ENCODE peak calls at places on chromosomes 4 and X, in six cellular contexts. One of them, this sample, is unnamed.

GRCh38 chr4:5824635-5825034 is 68.3 kb downstream of the CRMP1 start:
- DNase-seq in IMR-90: peak
- DNase-seq in neuronal stem cell: no peak
- DNase-seq in trophoblast cell: peak
- DNase-seq in mesendoderm: peak
- DNase-seq in H9: no peak
- DNase-seq in this sample: peak

GRCh38 chr4:67909910-67910905 is 26.4 kb upstream of the TMPRSS11D start:
- DNase-seq in IMR-90: peak
- DNase-seq in neuronal stem cell: no peak
- DNase-seq in trophoblast cell: peak
- DNase-seq in mesendoderm: peak
- DNase-seq in H9: no peak
- DNase-seq in this sample: peak

GRCh38 chr4:61543976-61544375 is 343.9 kb downstream of the ADGRL3 start:
- DNase-seq in IMR-90: no peak
- DNase-seq in neuronal stem cell: no peak
- DNase-seq in trophoblast cell: no peak
- DNase-seq in mesendoderm: no peak
- DNase-seq in H9: no peak
- DNase-seq in this sample: no peak

GRCh38 chr4:20085156-20085555 is 166.5 kb upstream of the SLIT2 start:
- DNase-seq in IMR-90: no peak
- DNase-seq in neuronal stem cell: no peak
- DNase-seq in trophoblast cell: no peak
- DNase-seq in mesendoderm: no peak
- DNase-seq in H9: no peak
- DNase-seq in this sample: no peak

GRCh38 chr4:15202481-15202880 is 200.2 kb downstream of the CPEB2 start:
- DNase-seq in IMR-90: peak
- DNase-seq in neuronal stem cell: no peak
- DNase-seq in trophoblast cell: no peak
- DNase-seq in mesendoderm: no peak
- DNase-seq in H9: no peak
- DNase-seq in this sample: no peak

GRCh38 chr4:115082633-115083032 is 30.8 kb downstream of the NDST4 start:
- DNase-seq in IMR-90: no peak
- DNase-seq in neuronal stem cell: no peak
- DNase-seq in trophoblast cell: no peak
- DNase-seq in mesendoderm: no peak
- DNase-seq in H9: no peak
- DNase-seq in this sample: no peak

GRCh38 chrX:54397113-54397512 is 39.3 kb upstream of the WNK3 start:
- DNase-seq in IMR-90: no peak
- DNase-seq in neuronal stem cell: no peak
- DNase-seq in trophoblast cell: peak
- DNase-seq in mesendoderm: no peak
- DNase-seq in H9: no peak
- DNase-seq in this sample: no peak

GRCh38 chr4:108051343-108051742 is 61.7 kb downstream of the HADH start:
- DNase-seq in IMR-90: no peak
- DNase-seq in neuronal stem cell: no peak
- DNase-seq in trophoblast cell: no peak
- DNase-seq in mesendoderm: no peak
- DNase-seq in H9: no peak
- DNase-seq in this sample: peak

GRCh38 chr4:48570646-48571220 is 80.7 kb downstream of the ZAR1 start:
- DNase-seq in IMR-90: peak
- DNase-seq in neuronal stem cell: no peak
- DNase-seq in trophoblast cell: peak
- DNase-seq in mesendoderm: no peak
- DNase-seq in H9: no peak
- DNase-seq in this sample: peak

GRCh38 chr4:105061720-105062119 is 85.0 kb upstream of the TET2 start:
- DNase-seq in IMR-90: no peak
- DNase-seq in neuronal stem cell: no peak
- DNase-seq in trophoblast cell: peak
- DNase-seq in mesendoderm: no peak
- DNase-seq in H9: no peak
- DNase-seq in this sample: no peak

GRCh38 chrX:115972717-115973116 is 197.8 kb upstream of the AGTR2 start:
- DNase-seq in IMR-90: no peak
- DNase-seq in neuronal stem cell: no peak
- DNase-seq in trophoblast cell: no peak
- DNase-seq in mesendoderm: peak
- DNase-seq in H9: no peak
- DNase-seq in this sample: peak

GRCh38 chr4:158778065-158778711 is 9.4 kb downstream of the FNIP2 start:
- DNase-seq in IMR-90: no peak
- DNase-seq in neuronal stem cell: no peak
- DNase-seq in trophoblast cell: no peak
- DNase-seq in mesendoderm: no peak
- DNase-seq in H9: no peak
- DNase-seq in this sample: no peak

GRCh38 chr4:95219109-95219508 is 329.7 kb downstream of the UNC5C start:
- DNase-seq in IMR-90: peak
- DNase-seq in neuronal stem cell: no peak
- DNase-seq in trophoblast cell: no peak
- DNase-seq in mesendoderm: no peak
- DNase-seq in H9: no peak
- DNase-seq in this sample: no peak

GRCh38 chr4:109751852-109752251 is 22.0 kb upstream of the PLA2G12A start:
- DNase-seq in IMR-90: no peak
- DNase-seq in neuronal stem cell: no peak
- DNase-seq in trophoblast cell: no peak
- DNase-seq in mesendoderm: no peak
- DNase-seq in H9: no peak
- DNase-seq in this sample: no peak

GRCh38 chrX:50827996-50828395 is 14.0 kb upstream of the SHROOM4 start:
- DNase-seq in IMR-90: peak
- DNase-seq in neuronal stem cell: no peak
- DNase-seq in trophoblast cell: peak
- DNase-seq in mesendoderm: peak
- DNase-seq in H9: no peak
- DNase-seq in this sample: no peak

GRCh38 chr4:159003420-159004253 is 99.2 kb upstream of the RAPGEF2 start:
- DNase-seq in IMR-90: peak
- DNase-seq in neuronal stem cell: no peak
- DNase-seq in trophoblast cell: peak
- DNase-seq in mesendoderm: no peak
- DNase-seq in H9: no peak
- DNase-seq in this sample: no peak

GRCh38 chr4:185656467-185656890 is 121.2 kb upstream of the PDLIM3 start:
- DNase-seq in IMR-90: peak
- DNase-seq in neuronal stem cell: peak
- DNase-seq in trophoblast cell: peak
- DNase-seq in mesendoderm: peak
- DNase-seq in H9: peak
- DNase-seq in this sample: peak

GRCh38 chrX:138378876-138379275 is 332.6 kb downstream of the FGF13 start:
- DNase-seq in IMR-90: no peak
- DNase-seq in neuronal stem cell: no peak
- DNase-seq in trophoblast cell: no peak
- DNase-seq in mesendoderm: no peak
- DNase-seq in H9: no peak
- DNase-seq in this sample: no peak

GRCh38 chrX:118657413-118657812 is 70.0 kb upstream of the IL13RA1 start:
- DNase-seq in IMR-90: no peak
- DNase-seq in neuronal stem cell: no peak
- DNase-seq in trophoblast cell: no peak
- DNase-seq in mesendoderm: no peak
- DNase-seq in H9: no peak
- DNase-seq in this sample: no peak

GRCh38 chr4:138938371-138938699 is 77.2 kb upstream of the NOCT start:
- DNase-seq in IMR-90: peak
- DNase-seq in neuronal stem cell: peak
- DNase-seq in trophoblast cell: peak
- DNase-seq in mesendoderm: peak
- DNase-seq in H9: no peak
- DNase-seq in this sample: peak

GRCh38 chr4:163284304-163284703 is 48.1 kb downstream of the NPY1R start:
- DNase-seq in IMR-90: no peak
- DNase-seq in neuronal stem cell: no peak
- DNase-seq in trophoblast cell: no peak
- DNase-seq in mesendoderm: no peak
- DNase-seq in H9: no peak
- DNase-seq in this sample: no peak

GRCh38 chr4:153114771-153115321 is 89.4 kb upstream of the TRIM2 start:
- DNase-seq in IMR-90: peak
- DNase-seq in neuronal stem cell: no peak
- DNase-seq in trophoblast cell: peak
- DNase-seq in mesendoderm: no peak
- DNase-seq in H9: no peak
- DNase-seq in this sample: peak

GRCh38 chrX:117092641-117093040 is 629.9 kb upstream of the CT83 start:
- DNase-seq in IMR-90: no peak
- DNase-seq in neuronal stem cell: no peak
- DNase-seq in trophoblast cell: no peak
- DNase-seq in mesendoderm: no peak
- DNase-seq in H9: no peak
- DNase-seq in this sample: no peak

GRCh38 chr4:1196421-1197183 is 24.2 kb upstream of the SPON2 start:
- DNase-seq in IMR-90: no peak
- DNase-seq in neuronal stem cell: no peak
- DNase-seq in trophoblast cell: no peak
- DNase-seq in mesendoderm: no peak
- DNase-seq in H9: no peak
- DNase-seq in this sample: no peak

GRCh38 chrX:11499076-11500044 is 166.4 kb downstream of the ARHGAP6 start:
- DNase-seq in IMR-90: peak
- DNase-seq in neuronal stem cell: no peak
- DNase-seq in trophoblast cell: no peak
- DNase-seq in mesendoderm: no peak
- DNase-seq in H9: no peak
- DNase-seq in this sample: peak

GRCh38 chrX:70762285-70762684 is 146.2 kb downstream of the TEX11 start:
- DNase-seq in IMR-90: no peak
- DNase-seq in neuronal stem cell: no peak
- DNase-seq in trophoblast cell: no peak
- DNase-seq in mesendoderm: peak
- DNase-seq in H9: no peak
- DNase-seq in this sample: no peak

GRCh38 chr4:170198742-170199141 is 109.0 kb upstream of the AADAT start:
- DNase-seq in IMR-90: no peak
- DNase-seq in neuronal stem cell: no peak
- DNase-seq in trophoblast cell: no peak
- DNase-seq in mesendoderm: peak
- DNase-seq in H9: no peak
- DNase-seq in this sample: peak

DNA sequence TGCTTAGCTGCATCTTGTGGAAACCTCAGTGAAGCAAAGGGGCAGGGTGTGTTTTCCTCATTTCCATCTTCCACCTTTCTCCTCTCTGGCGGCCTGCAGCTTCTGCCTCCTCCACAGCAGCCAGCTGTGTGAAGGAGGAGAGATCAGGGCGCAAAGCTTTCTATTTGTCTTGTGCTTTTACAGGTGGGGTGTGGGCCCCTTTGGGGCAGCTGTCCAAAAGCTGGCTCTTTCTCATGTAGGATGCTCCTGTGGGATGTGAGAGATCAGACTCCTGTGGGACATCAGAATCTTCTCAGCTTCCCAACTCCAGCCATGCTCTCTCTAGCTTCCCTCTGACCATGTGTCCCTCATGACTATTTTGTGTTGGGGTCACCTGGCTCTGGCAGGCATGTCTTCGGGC is 227.1 kb downstream of the MID1 start:
- DNase-seq in IMR-90: no peak
- DNase-seq in neuronal stem cell: no peak
- DNase-seq in trophoblast cell: no peak
- DNase-seq in mesendoderm: no peak
- DNase-seq in H9: no peak
- DNase-seq in this sample: no peak
- H2AK5ac ChIP-seq in IMR-90: no peak
- H2AK5ac ChIP-seq in neuronal stem cell: no peak
- H2AK5ac ChIP-seq in trophoblast cell: no peak
- H2AK5ac ChIP-seq in mesendoderm: no peak
- H2AK5ac ChIP-seq in H9: no peak
- H2AK5ac ChIP-seq in this sample: no peak

GRCh38 chr4:82044141-82044993 is 329.4 kb downstream of the HNRNPD start:
- DNase-seq in IMR-90: peak
- DNase-seq in neuronal stem cell: peak
- DNase-seq in trophoblast cell: peak
- DNase-seq in mesendoderm: peak
- DNase-seq in H9: peak
- DNase-seq in this sample: peak
- H4K8ac ChIP-seq in IMR-90: no peak
- H4K8ac ChIP-seq in neuronal stem cell: no peak
- H4K8ac ChIP-seq in trophoblast cell: no peak
- H4K8ac ChIP-seq in mesendoderm: no peak
- H4K8ac ChIP-seq in H9: no peak
- H4K8ac ChIP-seq in this sample: no peak

DNA sequence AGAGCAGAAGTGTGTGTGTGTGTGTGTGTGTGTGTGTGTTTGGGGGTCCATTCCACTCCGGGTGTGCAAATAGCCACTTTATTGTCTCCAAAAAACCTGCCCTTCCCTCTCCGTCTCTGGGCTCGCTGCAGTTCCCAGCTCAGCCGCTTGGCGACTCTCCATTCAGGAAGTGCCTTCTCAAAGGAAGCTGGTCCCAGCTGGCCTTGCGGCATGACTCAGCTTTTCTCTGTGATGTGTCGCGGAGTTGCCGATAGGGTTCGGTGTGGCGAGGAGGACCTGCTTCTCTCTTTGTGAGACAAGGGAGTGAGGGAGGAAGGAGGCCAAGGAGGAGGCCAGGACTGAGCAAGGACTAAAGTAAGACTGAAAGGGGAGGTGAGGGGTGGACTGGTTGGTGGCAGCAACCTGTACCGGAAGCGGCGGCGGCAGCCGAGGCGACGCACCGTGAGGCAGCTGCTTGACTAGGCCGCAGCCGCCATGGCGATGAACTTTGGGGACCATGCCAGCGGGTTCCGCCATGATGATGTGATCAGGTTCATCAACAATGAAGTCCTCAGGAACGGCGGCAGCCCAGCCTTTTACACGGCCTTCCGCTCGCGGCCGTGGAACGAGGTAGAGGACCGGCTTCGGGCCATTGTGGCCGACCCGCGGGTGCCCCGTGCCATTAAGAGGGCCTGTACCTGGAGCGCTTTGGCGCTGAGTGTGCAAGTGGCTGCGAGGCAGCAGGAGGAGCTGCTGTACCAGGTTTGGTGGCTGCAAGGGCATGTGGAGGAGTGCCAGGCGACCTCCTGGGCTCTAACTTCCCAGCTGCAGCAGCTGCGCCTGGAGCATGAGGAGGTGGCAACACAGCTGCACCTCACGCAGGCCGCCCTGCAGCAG is at the start of gene TEX13C:
- DNase-seq in IMR-90: no peak
- DNase-seq in neuronal stem cell: no peak
- DNase-seq in trophoblast cell: no peak
- DNase-seq in mesendoderm: no peak
- DNase-seq in H9: no peak
- DNase-seq in this sample: no peak
- H3K4me2 ChIP-seq in IMR-90: no peak
- H3K4me2 ChIP-seq in neuronal stem cell: no peak
- H3K4me2 ChIP-seq in trophoblast cell: no peak
- H3K4me2 ChIP-seq in mesendoderm: no peak
- H3K4me2 ChIP-seq in H9: no peak
- H3K4me2 ChIP-seq in this sample: no peak

DNA sequence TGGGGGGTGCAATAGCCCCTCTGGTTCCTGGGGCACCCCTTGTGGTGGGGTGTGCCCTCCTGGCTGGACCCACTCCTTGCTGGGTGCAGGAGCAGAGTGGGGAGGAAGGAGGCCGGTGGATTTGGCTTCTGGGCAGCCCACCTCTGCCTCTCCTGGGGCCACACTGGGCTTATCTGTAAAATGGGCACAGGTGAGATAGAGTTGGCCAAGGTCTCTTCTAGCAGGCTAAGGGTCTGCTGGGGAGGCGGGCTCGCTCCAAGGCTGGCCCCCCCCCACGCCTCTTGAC is 12.8 kb downstream of the HMX1 start:
- DNase-seq in IMR-90: no peak
- DNase-seq in neuronal stem cell: no peak
- DNase-seq in trophoblast cell: no peak
- DNase-seq in mesendoderm: no peak
- DNase-seq in H9: no peak
- DNase-seq in this sample: no peak
- H2AK5ac ChIP-seq in IMR-90: no peak
- H2AK5ac ChIP-seq in neuronal stem cell: peak
- H2AK5ac ChIP-seq in trophoblast cell: no peak
- H2AK5ac ChIP-seq in mesendoderm: no peak
- H2AK5ac ChIP-seq in H9: no peak
- H2AK5ac ChIP-seq in this sample: no peak

This sample was measured in mesenchymal stem cell.